ENCODE peak calls at places on chromosomes 7 and 10, in six cellular contexts. H is GM12878, N is IMR-90, Z is heart left ventricle, L is gastrocnemius medialis, F is ovary. R is an unnamed sample.

GRCh38 chr7:15561840-15562239 is at the start of gene AGMO:
- DNase-seq in H (no peak), N (no peak), Z (peak), L (peak), F (peak), R (peak)

GRCh38 chr7:32588657-32589056 is 93.4 kb downstream of the AVL9 start:
- DNase-seq in H (no peak), N (peak), Z (no peak), L (no peak), F (no peak), R (no peak)

GRCh38 chr10:21499910-21500577 is 25.4 kb downstream of the SKIDA1 start:
- DNase-seq in H (no peak), N (no peak), Z (peak), L (no peak), F (peak), R (peak)

GRCh38 chr7:47893238-47893637 is 55.0 kb downstream of the PKD1L1 start:
- DNase-seq in H (no peak), N (no peak), Z (no peak), L (no peak), F (no peak), R (no peak)

GRCh38 chr10:121956111-121957061 is 18.6 kb downstream of the NSMCE4A start:
- DNase-seq in H (no peak), N (peak), Z (no peak), L (no peak), F (no peak), R (no peak)

GRCh38 chr10:63666836-63667383 is 145.7 kb downstream of the REEP3 start:
- DNase-seq in H (peak), N (peak), Z (no peak), L (no peak), F (no peak), R (no peak)

GRCh38 chr10:58107506-58107905 is 160.2 kb downstream of the IPMK start:
- DNase-seq in H (no peak), N (peak), Z (no peak), L (no peak), F (no peak), R (no peak)

GRCh38 chr7:40753455-40753854 is 618.6 kb downstream of the SUGCT start:
- DNase-seq in H (no peak), N (no peak), Z (no peak), L (no peak), F (no peak), R (no peak)

GRCh38 chr10:74917481-74918077 is 91.2 kb downstream of the KAT6B start:
- DNase-seq in H (no peak), N (peak), Z (no peak), L (no peak), F (no peak), R (no peak)

GRCh38 chr10:11587860-11588259 is 23.6 kb downstream of the USP6NL start:
- DNase-seq in H (no peak), N (no peak), Z (no peak), L (no peak), F (no peak), R (no peak)

GRCh38 chr10:44992070-44992731 is 8.5 kb upstream of the ZNF22 start:
- DNase-seq in H (no peak), N (no peak), Z (no peak), L (no peak), F (peak), R (no peak)

DNA sequence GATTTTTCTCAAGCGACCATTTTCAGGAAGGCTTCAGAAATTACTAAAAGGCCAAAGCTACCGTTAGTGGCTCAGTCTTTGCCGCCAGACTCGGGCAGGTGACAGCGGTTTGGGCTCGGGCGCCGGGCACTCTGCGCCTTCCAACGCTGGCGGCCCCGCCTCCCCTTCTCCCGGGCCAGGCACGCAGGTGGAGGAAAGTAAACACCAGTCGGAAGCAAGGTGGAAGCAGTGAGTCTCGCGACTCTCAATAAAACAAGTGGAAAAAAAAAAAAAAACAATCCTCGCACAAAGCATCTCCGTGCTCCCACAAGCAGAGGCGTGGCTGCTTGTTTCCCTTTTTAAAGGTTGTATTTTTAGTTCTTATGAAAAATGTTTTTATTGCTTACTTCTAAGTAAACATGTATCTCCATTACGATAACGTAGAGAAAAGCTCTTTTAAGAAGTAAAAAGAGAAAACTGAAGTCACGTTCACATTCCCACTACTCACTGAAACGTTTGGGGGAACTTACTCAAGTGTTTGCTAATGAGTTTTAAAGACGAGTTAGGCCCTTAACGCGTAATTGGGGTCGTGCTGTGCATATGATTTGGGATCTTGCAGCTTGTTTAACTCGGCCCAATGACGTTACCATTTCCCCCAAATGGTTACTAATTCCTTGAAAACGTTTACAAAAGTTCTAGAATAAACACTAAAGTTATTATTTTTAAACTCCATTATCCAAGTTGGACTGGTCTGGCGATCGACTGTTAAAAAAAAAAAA is 904 bp downstream of the CDCA7L start:
- DNase-seq in H (no peak), N (peak), Z (peak), L (no peak), F (peak), R (no peak)
- TF ChIP-seq CTCF in H (no peak), N (no peak), Z (no peak), L (no peak), F (peak), R (no peak)

GRCh38 chr10:103850572-103850895 is 4.8 kb downstream of the SH3PXD2A start:
- DNase-seq in H (no peak), N (no peak), Z (no peak), L (no peak), F (peak), R (no peak)
- H3K4me3 ChIP-seq in H (no peak), N (no peak), Z (no peak), L (no peak), F (no peak), R (peak)

DNA sequence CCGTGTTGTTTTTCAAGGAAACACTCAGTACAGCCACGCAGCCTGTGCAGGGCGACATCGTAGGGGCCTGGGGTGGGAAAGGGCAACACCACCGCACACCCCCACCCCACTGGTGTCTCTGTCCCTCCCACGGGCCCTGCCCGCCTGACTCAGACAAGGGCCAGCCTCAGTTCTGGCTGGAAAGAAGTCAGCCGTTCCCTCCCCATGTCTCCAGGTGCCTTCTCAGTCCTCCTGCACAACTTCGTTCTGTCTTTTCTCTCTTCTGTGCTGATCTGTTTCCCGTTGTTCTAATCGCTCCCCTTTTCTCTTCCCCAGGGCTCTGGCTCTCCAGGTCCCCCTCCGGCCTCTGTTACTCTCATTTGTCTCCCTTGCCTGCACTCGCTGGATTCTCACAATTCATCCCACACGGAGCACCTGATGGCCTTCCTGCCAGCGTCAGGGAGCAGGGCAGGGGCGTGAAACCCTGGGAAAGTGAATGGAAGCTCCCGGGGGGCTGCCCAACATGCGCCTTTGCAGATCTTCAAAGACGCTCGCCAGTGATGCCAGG is 97.7 kb downstream of the WDR37 start:
- DNase-seq in H (no peak), N (no peak), Z (peak), L (no peak), F (no peak), R (no peak)
- H3K27ac ChIP-seq in H (no peak), N (no peak), Z (no peak), L (no peak), F (no peak), R (no peak)

DNA sequence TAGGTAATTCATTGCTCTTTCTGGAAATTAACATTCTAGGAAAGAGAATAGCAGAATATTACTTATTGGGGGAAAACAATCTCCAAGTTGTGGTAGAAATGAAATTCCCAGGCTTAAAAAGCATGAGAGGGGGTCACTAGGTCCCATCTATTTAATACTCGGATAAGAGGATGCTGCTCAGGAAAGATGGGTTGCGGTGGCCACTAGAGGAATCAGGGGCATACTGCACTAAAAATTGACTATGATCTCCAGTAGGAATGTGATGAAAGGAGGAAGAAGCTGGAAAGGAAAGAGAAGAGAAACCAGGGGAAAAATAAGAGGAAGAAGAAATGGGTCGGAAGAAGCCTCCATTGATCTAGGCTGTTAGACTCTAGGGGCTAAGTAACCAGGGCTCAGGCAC is 192.8 kb downstream of the GPAM start:
- DNase-seq in H (no peak), N (no peak), Z (no peak), L (no peak), F (no peak), R (no peak)
- TF ChIP-seq CTCF in H (no peak), N (no peak), Z (no peak), L (no peak), F (no peak), R (no peak)

GRCh38 chr7:150715293-150715692 is 1.1 kb upstream of the GIMAP1 start:
- DNase-seq in H (no peak), N (no peak), Z (no peak), L (no peak), F (no peak), R (no peak)

GRCh38 chr7:150716939-150717338 is 526 bp downstream of the GIMAP1 start:
- DNase-seq in H (no peak), N (no peak), Z (no peak), L (no peak), F (no peak), R (no peak)

GRCh38 chr7:150715738-150716137 is 675 bp upstream of the GIMAP1 start:
- DNase-seq in H (no peak), N (no peak), Z (no peak), L (no peak), F (no peak), R (no peak)

GRCh38 chr7:150717821-150718420 is 1.5 kb downstream of the GIMAP1 start:
- DNase-seq in H (no peak), N (no peak), Z (no peak), L (no peak), F (no peak), R (no peak)

GRCh38 chr7:150716368-150716767 is at the start of gene GIMAP1:
- DNase-seq in H (no peak), N (no peak), Z (peak), L (no peak), F (no peak), R (peak)
- H3K4me3 ChIP-seq in H (peak), N (no peak), Z (peak), L (peak), F (peak), R (peak)

DNA sequence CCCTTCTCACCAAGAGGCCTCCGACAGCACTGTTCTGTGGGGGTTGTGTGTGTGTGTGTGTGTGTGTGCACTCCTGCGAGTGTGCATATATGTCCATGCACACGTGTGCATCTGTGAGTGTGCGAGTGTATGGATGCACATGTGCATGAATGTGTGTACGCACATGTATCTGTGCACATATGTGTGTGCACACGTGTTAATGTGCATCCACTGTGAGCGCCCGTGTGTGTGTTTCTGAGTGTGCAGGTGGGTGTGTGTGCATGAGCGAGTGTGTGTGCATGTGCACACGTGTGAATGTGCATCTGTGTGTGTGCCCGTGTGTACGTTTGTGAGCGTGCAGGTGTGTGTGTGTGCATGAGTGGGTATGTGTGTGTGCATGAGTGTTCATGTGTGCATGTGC is 48.5 kb upstream of the FOXL3 start:
- DNase-seq in H (no peak), N (no peak), Z (no peak), L (no peak), F (no peak), R (no peak)
- H3K27ac ChIP-seq in H (no peak), N (no peak), Z (no peak), L (no peak), F (no peak), R (no peak)

DNA sequence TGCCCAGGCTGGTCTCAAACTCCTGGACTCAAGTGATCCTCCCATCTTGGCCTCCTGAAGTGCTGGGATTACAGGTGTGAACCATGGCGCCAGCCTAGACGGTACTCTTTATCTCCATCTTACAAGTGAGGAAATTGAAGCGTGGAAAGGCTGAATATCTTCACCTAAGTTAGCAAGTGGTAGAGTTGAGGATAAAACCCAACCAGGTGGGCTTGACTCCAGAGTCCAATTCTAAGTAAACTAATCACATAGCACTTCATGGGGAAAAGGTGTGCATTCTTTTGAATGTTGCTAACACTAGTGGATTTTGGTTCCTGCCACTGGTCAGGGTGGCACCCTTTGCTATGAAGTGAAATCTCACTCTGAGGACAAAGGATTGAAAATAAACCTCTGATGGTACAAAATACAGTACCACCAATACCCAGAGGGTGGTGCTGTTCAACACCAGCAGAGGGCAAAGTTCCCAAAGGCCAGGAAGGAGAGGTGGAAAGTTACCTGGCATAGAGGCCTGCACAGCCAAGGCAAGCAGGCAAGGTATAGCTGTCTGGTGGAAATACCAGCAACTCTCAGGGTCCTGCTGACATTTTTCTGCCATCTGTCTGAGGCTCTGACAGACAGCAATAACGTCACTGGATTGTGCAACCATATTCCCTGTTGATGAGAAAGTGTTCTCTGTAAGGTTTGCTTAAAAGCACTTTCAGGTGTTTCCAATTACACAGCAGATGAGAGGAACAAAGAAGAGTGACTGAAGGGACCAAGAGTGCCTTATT is 17.6 kb downstream of the ZDHHC16 start:
- DNase-seq in H (peak), N (peak), Z (no peak), L (peak), F (peak), R (no peak)
- TF ChIP-seq CTCF in H (peak), N (peak), Z (peak), L (peak), F (peak), R (peak)

GRCh38 chr10:133229265-133230022 is 573 bp upstream of the UTF1 start:
- DNase-seq in H (no peak), N (no peak), Z (no peak), L (no peak), F (no peak), R (no peak)

GRCh38 chr10:133231946-133232574 is 2.0 kb downstream of the UTF1 start:
- DNase-seq in H (no peak), N (no peak), Z (no peak), L (no peak), F (no peak), R (no peak)

GRCh38 chr10:133231244-133231945 is 1.4 kb downstream of the UTF1 start:
- DNase-seq in H (no peak), N (no peak), Z (no peak), L (no peak), F (no peak), R (no peak)

GRCh38 chr10:133230023-133230319 is at the start of gene UTF1:
- DNase-seq in H (no peak), N (no peak), Z (no peak), L (no peak), F (no peak), R (no peak)

DNA sequence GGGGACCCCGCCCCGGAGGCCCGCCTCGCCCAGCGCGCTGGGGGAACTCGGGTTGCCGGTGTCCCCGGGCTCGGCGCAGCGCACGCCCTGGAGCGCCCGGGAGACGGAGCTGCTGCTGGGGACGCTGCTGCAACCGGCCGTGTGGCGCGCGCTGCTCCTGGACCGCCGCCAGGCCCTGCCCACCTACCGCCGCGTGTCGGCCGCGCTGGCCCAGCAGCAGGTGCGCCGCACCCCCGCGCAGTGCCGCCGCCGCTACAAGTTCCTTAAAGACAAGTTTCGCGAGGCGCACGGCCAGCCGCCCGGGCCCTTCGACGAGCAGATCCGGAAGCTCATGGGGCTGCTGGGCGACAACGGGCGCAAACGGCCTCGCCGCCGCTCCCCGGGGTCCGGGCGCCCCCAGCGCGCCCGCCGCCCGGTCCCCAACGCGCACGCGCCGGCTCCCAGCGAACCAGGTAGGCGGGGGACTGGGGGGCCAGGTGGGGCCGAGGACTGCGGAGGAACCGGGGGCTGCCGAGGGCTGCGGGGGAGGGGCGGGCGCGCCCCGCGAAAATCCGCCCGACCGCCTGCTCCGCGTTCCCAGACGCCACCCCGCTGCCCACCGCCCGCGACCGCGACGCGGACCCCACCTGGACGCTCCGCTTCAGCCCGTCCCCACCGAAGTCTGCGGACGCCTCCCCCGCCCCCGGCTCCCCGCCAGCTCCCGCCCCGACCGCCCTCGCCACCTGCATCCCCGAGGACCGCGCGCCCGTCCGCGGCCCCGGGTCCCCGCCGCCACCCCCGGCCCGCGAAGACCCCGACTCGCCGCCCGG is 574 bp downstream of the UTF1 start:
- DNase-seq in H (no peak), N (no peak), Z (no peak), L (no peak), F (no peak), R (no peak)
- H3K4me3 ChIP-seq in H (no peak), N (no peak), Z (no peak), L (no peak), F (no peak), R (peak)

DNA sequence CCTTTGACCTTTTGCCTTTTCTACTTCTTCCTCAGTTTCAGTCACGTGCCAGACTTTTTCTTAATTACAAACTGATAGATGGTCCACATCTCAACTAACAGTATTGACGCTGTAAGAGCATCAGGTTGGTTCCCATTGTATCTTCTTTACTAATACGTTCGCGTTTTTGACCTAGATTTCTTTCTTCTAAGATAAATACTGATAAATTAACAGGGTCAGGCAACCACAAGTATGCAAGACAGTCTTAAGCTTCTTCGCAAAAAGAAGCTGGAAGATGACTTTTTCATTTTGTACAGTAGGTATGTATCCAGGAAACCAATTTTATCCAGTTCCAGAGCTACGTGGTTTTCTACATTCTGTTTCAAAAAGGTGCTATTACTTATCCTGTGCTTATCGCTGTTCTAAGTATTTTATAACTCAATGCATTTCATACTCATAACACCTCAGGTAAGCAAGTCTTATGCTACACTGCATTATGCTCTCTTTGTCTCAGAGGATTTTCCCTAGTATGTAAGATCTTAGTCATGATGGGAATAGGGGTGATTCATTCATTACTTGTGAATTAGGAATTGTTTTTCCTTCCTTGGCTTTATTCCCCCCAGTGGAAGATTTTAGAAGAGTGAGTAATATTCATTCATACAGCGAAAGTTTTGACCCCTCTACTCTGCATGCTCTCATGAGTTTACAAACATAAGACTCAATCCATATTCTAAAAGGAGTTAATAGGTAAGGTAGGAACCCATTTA is 955 bp downstream of the DUS4L start:
- DNase-seq in H (no peak), N (peak), Z (no peak), L (no peak), F (no peak), R (no peak)
- H3K27ac ChIP-seq in H (peak), N (peak), Z (peak), L (peak), F (peak), R (peak)

R was measured in psoas muscle.